ENCODE peak calls at places on chromosomes 7 and 10, in nine cellular contexts. Y, M, G, S, I, H, F, L and V are unnamed samples. For H3K36me3 and H3K27me3, the result is how much of the 10 kb centered on the place peaks cover.

GRCh38 chr10:13651969-13652720 is 65.4 kb downstream of the PRPF18 start:
- DNase-seq in Y (no peak), M (no peak), G (no peak), S (no peak), I (no peak), H (no peak), F (no peak), L (no peak), V (no peak)

GRCh38 chr7:112063974-112064373 is 142.2 kb downstream of the DOCK4 start:
- DNase-seq in Y (no peak), M (no peak), G (no peak), S (no peak), I (no peak), H (no peak), F (no peak), L (no peak), V (no peak)

GRCh38 chr10:88385601-88386203 is 197.4 kb downstream of the RNLS start:
- DNase-seq in Y (no peak), M (no peak), G (peak), S (no peak), I (no peak), H (peak), F (no peak), L (peak), V (no peak)

GRCh38 chr7:45624392-45624760 is 50.2 kb downstream of the ADCY1 start:
- DNase-seq in Y (no peak), M (no peak), G (no peak), S (no peak), I (no peak), H (no peak), F (no peak), L (no peak), V (no peak)

GRCh38 chr7:17617380-17617779 is 318.9 kb downstream of the AHR start:
- DNase-seq in Y (no peak), M (no peak), G (no peak), S (peak), I (no peak), H (no peak), F (no peak), L (no peak), V (no peak)

GRCh38 chr7:75042299-75042698 is 31.3 kb downstream of the RCC1L start:
- DNase-seq in Y (no peak), M (no peak), G (no peak), S (no peak), I (no peak), H (no peak), F (no peak), L (no peak), V (no peak)

GRCh38 chr10:122232781-122233180 is 38.3 kb upstream of the BTBD16 start:
- DNase-seq in Y (no peak), M (no peak), G (no peak), S (no peak), I (no peak), H (no peak), F (no peak), L (no peak), V (no peak)

GRCh38 chr10:22564060-22564459 is 150.3 kb downstream of the PIP4K2A start:
- DNase-seq in Y (no peak), M (no peak), G (no peak), S (no peak), I (no peak), H (no peak), F (no peak), L (no peak), V (no peak)

GRCh38 chr7:110502893-110503465 is 587.9 kb upstream of the LRRN3 start:
- DNase-seq in Y (no peak), M (no peak), G (no peak), S (no peak), I (no peak), H (no peak), F (no peak), L (no peak), V (no peak)

GRCh38 chr7:18064242-18064838 is 36.7 kb upstream of the PRPS1L1 start:
- DNase-seq in Y (no peak), M (peak), G (no peak), S (peak), I (peak), H (no peak), F (peak), L (no peak), V (no peak)

GRCh38 chr10:70832852-70833542 is 17.2 kb downstream of the SGPL1 start:
- DNase-seq in Y (no peak), M (no peak), G (no peak), S (no peak), I (no peak), H (no peak), F (no peak), L (no peak), V (no peak)

GRCh38 chr7:130695840-130696239 is 9.5 kb upstream of the TSGA13 start:
- DNase-seq in Y (no peak), M (peak), G (no peak), S (peak), I (peak), H (no peak), F (no peak), L (no peak), V (peak)

GRCh38 chr7:104923010-104923421 is 91.0 kb upstream of the KMT2E start:
- DNase-seq in Y (no peak), M (peak), G (peak), S (peak), I (peak), H (peak), F (peak), L (peak), V (peak)

GRCh38 chr7:111025013-111025412 is 65.9 kb upstream of the LRRN3 start:
- DNase-seq in Y (no peak), M (no peak), G (no peak), S (no peak), I (no peak), H (no peak), F (no peak), L (no peak), V (no peak)

GRCh38 chr7:23100697-23101096 is 4.9 kb upstream of the KLHL7 start:
- DNase-seq in Y (no peak), M (peak), G (no peak), S (peak), I (no peak), H (no peak), F (peak), L (no peak), V (peak)

GRCh38 chr10:31219321-31219720 is 99.7 kb upstream of the ZEB1 start:
- DNase-seq in Y (no peak), M (no peak), G (no peak), S (no peak), I (no peak), H (no peak), F (no peak), L (no peak), V (no peak)

GRCh38 chr10:27330074-27330473 is 89.5 kb upstream of the ACBD5 start:
- DNase-seq in Y (no peak), M (no peak), G (no peak), S (no peak), I (no peak), H (no peak), F (no peak), L (no peak), V (no peak)

GRCh38 chr10:14530465-14530864 is 199.7 kb upstream of the FRMD4A start:
- DNase-seq in Y (no peak), M (no peak), G (no peak), S (no peak), I (no peak), H (no peak), F (no peak), L (no peak), V (no peak)

GRCh38 chr7:138958026-138958956 is 22.9 kb downstream of the KIAA1549 start:
- DNase-seq in Y (no peak), M (no peak), G (no peak), S (no peak), I (no peak), H (no peak), F (no peak), L (no peak), V (no peak)

GRCh38 chr7:137981175-137981574 is 20.7 kb downstream of the CREB3L2 start:
- DNase-seq in Y (no peak), M (no peak), G (no peak), S (no peak), I (no peak), H (no peak), F (no peak), L (no peak), V (no peak)

GRCh38 chr7:55078465-55079372 is 59.9 kb downstream of the EGFR start:
- DNase-seq in Y (no peak), M (peak), G (peak), S (peak), I (no peak), H (no peak), F (peak), L (peak), V (peak)

GRCh38 chr7:55386541-55386940 is 21.4 kb downstream of the LANCL2 start:
- DNase-seq in Y (no peak), M (no peak), G (no peak), S (no peak), I (no peak), H (no peak), F (no peak), L (no peak), V (no peak)

GRCh38 chr7:35374858-35375257 is 121.0 kb upstream of the TBX20 start:
- DNase-seq in Y (no peak), M (no peak), G (no peak), S (no peak), I (no peak), H (no peak), F (no peak), L (no peak), V (no peak)

GRCh38 chr10:33037726-33038125 is 79.7 kb upstream of the ITGB1 start:
- DNase-seq in Y (no peak), M (no peak), G (no peak), S (no peak), I (no peak), H (no peak), F (no peak), L (no peak), V (no peak)

GRCh38 chr7:154903083-154903731 is 99.7 kb downstream of the PAXIP1 start:
- DNase-seq in Y (no peak), M (peak), G (no peak), S (no peak), I (no peak), H (peak), F (no peak), L (peak), V (peak)

GRCh38 chr7:111918461-111918860 is 287.7 kb downstream of the DOCK4 start:
- DNase-seq in Y (no peak), M (no peak), G (no peak), S (no peak), I (no peak), H (no peak), F (no peak), L (no peak), V (no peak)

GRCh38 chr7:6530626-6531491 is 20.4 kb downstream of the GRID2IP start:
- DNase-seq in Y (no peak), M (peak), G (no peak), S (peak), I (no peak), H (no peak), F (peak), L (no peak), V (peak)

GRCh38 chr10:12566161-12567115 is 217.1 kb downstream of the CAMK1D start:
- DNase-seq in Y (no peak), M (no peak), G (no peak), S (no peak), I (no peak), H (peak), F (no peak), L (no peak), V (no peak)

GRCh38 chr7:51276091-51276605 is 40.5 kb downstream of the COBL start:
- DNase-seq in Y (no peak), M (no peak), G (no peak), S (no peak), I (no peak), H (no peak), F (no peak), L (peak), V (no peak)

GRCh38 chr10:96912405-96912804 is 80.3 kb downstream of the LCOR start:
- DNase-seq in Y (no peak), M (no peak), G (no peak), S (no peak), I (no peak), H (no peak), F (no peak), L (no peak), V (no peak)

GRCh38 chr7:27245798-27246691 is 3.4 kb downstream of the EVX1 start:
- DNase-seq in Y (no peak), M (peak), G (no peak), S (peak), I (no peak), H (no peak), F (peak), L (no peak), V (peak)

GRCh38 chr10:6770846-6771245 is 190.8 kb upstream of the PRKCQ start:
- DNase-seq in Y (no peak), M (no peak), G (no peak), S (no peak), I (no peak), H (no peak), F (no peak), L (no peak), V (no peak)

GRCh38 chr10:6763417-6763816 is 183.3 kb upstream of the PRKCQ start:
- DNase-seq in Y (no peak), M (no peak), G (no peak), S (peak), I (no peak), H (no peak), F (no peak), L (no peak), V (peak)

GRCh38 chr10:6766480-6766879 is 186.4 kb upstream of the PRKCQ start:
- DNase-seq in Y (no peak), M (no peak), G (no peak), S (no peak), I (no peak), H (no peak), F (no peak), L (no peak), V (no peak)

GRCh38 chr10:6769704-6770417 is 189.8 kb upstream of the PRKCQ start:
- DNase-seq in Y (no peak), M (no peak), G (no peak), S (no peak), I (no peak), H (no peak), F (no peak), L (no peak), V (no peak)

DNA sequence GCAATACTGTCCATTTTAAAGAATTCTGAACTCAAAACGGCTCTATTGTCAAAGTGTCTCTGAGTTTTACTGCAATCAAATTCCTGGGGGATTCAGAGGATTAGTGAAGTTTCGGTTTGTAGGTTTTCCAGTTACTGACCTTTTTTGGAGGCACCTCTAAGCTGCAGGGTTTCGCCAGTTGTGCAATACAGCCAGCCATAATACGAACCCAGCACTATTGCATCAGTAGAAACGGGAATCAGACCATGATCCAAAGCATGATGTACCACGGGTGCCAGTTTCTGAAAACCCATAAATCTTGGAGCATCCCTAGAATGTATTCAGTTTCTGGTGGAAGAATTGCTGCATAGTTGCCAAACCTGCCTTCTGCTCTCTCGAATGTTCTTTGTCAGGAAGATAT is 186.0 kb upstream of the PRKCQ start:
- DNase-seq in Y (no peak), M (no peak), G (no peak), S (no peak), I (no peak), H (no peak), F (no peak), L (no peak), V (no peak)
- H3K4me3 ChIP-seq in Y (no peak), M (no peak), G (no peak), S (no peak), I (no peak), H (no peak), F (no peak), L (no peak), V (no peak)

DNA sequence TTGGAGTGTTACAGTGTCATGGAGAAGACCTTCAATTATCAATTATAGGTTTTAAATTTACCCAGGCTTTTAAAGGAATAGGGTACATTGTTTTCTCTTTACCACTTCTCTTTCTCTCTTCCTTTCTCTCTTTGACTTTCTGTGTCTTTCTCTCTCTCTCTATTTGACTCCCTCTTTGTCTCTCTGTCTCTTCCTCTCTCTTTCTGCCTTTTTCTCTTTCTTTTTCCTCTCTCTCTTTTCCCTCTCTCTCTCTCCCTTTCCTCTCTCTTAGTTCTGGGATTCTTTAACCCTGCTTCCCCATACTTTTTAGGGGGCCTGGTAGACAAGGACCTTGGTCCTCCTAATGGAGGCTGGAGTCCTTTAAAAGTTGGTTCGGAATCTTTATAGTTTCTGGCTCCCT is 15.9 kb upstream of the GHITM start:
- DNase-seq in Y (no peak), M (no peak), G (no peak), S (no peak), I (no peak), H (no peak), F (no peak), L (no peak), V (no peak)
- H3K36me3 ChIP-seq in Y (under half), M (under half), G (under half), S (under half), I (under half), H (under half), F (under half), L (under half), V (under half)

DNA sequence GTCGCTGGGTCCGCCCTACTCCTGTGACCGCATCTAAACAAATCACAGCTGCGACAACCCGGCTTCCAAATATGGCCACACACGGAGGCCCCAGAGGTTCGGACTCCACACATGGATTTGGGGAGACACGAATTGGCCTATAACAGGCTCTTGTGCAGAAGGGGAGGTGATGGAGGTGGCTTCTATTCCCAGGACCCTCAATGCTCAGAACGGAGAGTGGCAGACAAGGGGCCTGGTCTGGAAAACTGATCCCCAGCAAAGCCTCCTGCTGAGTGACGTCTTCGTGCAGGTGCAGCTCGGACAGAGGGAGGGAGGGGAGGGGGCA is 90.2 kb downstream of the FOXL3 start:
- DNase-seq in Y (no peak), M (peak), G (no peak), S (peak), I (no peak), H (no peak), F (peak), L (no peak), V (peak)
- H3K27me3 ChIP-seq in Y (under half), M (under half), G (under half), S (under half), I (under half), H (under half), F (under half), L (under half), V (under half)

GRCh38 chr7:122311719-122312118 is 7.2 kb upstream of the FEZF1 start:
- DNase-seq in Y (no peak), M (peak), G (no peak), S (peak), I (no peak), H (no peak), F (peak), L (no peak), V (peak)

GRCh38 chr7:122311280-122311679 is 6.7 kb upstream of the FEZF1 start:
- DNase-seq in Y (no peak), M (peak), G (no peak), S (peak), I (no peak), H (no peak), F (peak), L (no peak), V (peak)

GRCh38 chr7:122307228-122307619 is 2.7 kb upstream of the FEZF1 start:
- DNase-seq in Y (no peak), M (peak), G (no peak), S (peak), I (no peak), H (no peak), F (peak), L (no peak), V (peak)

GRCh38 chr7:122312789-122313188 is 8.2 kb upstream of the FEZF1 start:
- DNase-seq in Y (no peak), M (peak), G (no peak), S (peak), I (no peak), H (no peak), F (peak), L (no peak), V (no peak)

GRCh38 chr7:122310119-122311021 is 5.8 kb upstream of the FEZF1 start:
- DNase-seq in Y (no peak), M (peak), G (no peak), S (peak), I (no peak), H (no peak), F (peak), L (no peak), V (peak)
- H3K4me3 ChIP-seq in Y (peak), M (peak), G (peak), S (peak), I (peak), H (peak), F (peak), L (peak), V (peak)

GRCh38 chr7:94205529-94205928 is 189.2 kb upstream of the COL1A2 start:
- DNase-seq in Y (no peak), M (no peak), G (no peak), S (no peak), I (no peak), H (no peak), F (no peak), L (no peak), V (no peak)
- H3K36me3 ChIP-seq in Y (under half), M (under half), G (under half), S (under half), I (under half), H (under half), F (under half), L (under half), V (under half)

GRCh38 chr10:114743552-114744231 is 77.9 kb upstream of the FHIP2A start:
- DNase-seq in Y (no peak), M (no peak), G (no peak), S (no peak), I (no peak), H (no peak), F (no peak), L (no peak), V (no peak)
- H3K27me3 ChIP-seq in Y (under half), M (under half), G (under half), S (under half), I (under half), H (under half), F (under half), L (under half), V (under half)